ENCODE peak calls at places on chromosome 11, in ten cellular contexts. One of them, this sample, is unnamed.

GRCh38 chr11:60870733-60871377 is 3.5 kb downstream of the ZP1 start:
- DNase-seq in suprapubic skin: peak; percentile 48
- DNase-seq in breast epithelium: no peak
- DNase-seq in AG09309: no peak
- DNase-seq in CD8-positive, alpha-beta T cell: no peak
- DNase-seq in WTC11: no peak
- DNase-seq in OCI-LY7: no peak
- DNase-seq in AG09319: no peak
- DNase-seq in BE2C: no peak
- DNase-seq in H9: no peak
- DNase-seq in this sample: no peak

GRCh38 chr11:47296045-47296444 is 26.1 kb downstream of the MADD start:
- DNase-seq in suprapubic skin: no peak
- DNase-seq in breast epithelium: no peak
- DNase-seq in AG09309: no peak
- DNase-seq in CD8-positive, alpha-beta T cell: no peak
- DNase-seq in WTC11: no peak
- DNase-seq in OCI-LY7: no peak
- DNase-seq in AG09319: no peak
- DNase-seq in BE2C: no peak
- DNase-seq in H9: no peak
- DNase-seq in this sample: no peak

GRCh38 chr11:27722945-27723344 is 22.7 kb upstream of the BDNF start:
- DNase-seq in suprapubic skin: no peak
- DNase-seq in breast epithelium: no peak
- DNase-seq in AG09309: no peak
- DNase-seq in CD8-positive, alpha-beta T cell: no peak
- DNase-seq in WTC11: peak; percentile 45
- DNase-seq in OCI-LY7: no peak
- DNase-seq in AG09319: no peak
- DNase-seq in BE2C: no peak
- DNase-seq in H9: peak; percentile 68
- DNase-seq in this sample: peak; percentile 40

GRCh38 chr11:62546937-62547625 is 475 bp upstream of the AHNAK start:
- DNase-seq in suprapubic skin: no peak
- DNase-seq in breast epithelium: no peak
- DNase-seq in AG09309: no peak
- DNase-seq in CD8-positive, alpha-beta T cell: no peak
- DNase-seq in WTC11: peak; percentile 32
- DNase-seq in OCI-LY7: no peak
- DNase-seq in AG09319: no peak
- DNase-seq in BE2C: no peak
- DNase-seq in H9: no peak
- DNase-seq in this sample: no peak

GRCh38 chr11:38384568-38384967 is 1786.5 kb upstream of the RAG2 start:
- DNase-seq in suprapubic skin: no peak
- DNase-seq in breast epithelium: no peak
- DNase-seq in AG09309: no peak
- DNase-seq in CD8-positive, alpha-beta T cell: no peak
- DNase-seq in WTC11: no peak
- DNase-seq in OCI-LY7: no peak
- DNase-seq in AG09319: peak; percentile 8
- DNase-seq in BE2C: no peak
- DNase-seq in H9: no peak
- DNase-seq in this sample: no peak

GRCh38 chr11:12106501-12106900 is 3.9 kb upstream of the MICAL2 start:
- DNase-seq in suprapubic skin: no peak
- DNase-seq in breast epithelium: no peak
- DNase-seq in AG09309: no peak
- DNase-seq in CD8-positive, alpha-beta T cell: no peak
- DNase-seq in WTC11: no peak
- DNase-seq in OCI-LY7: no peak
- DNase-seq in AG09319: no peak
- DNase-seq in BE2C: no peak
- DNase-seq in H9: no peak
- DNase-seq in this sample: no peak

GRCh38 chr11:46277623-46278386 is at the start of gene CREB3L1:
- DNase-seq in suprapubic skin: no peak
- DNase-seq in breast epithelium: no peak
- DNase-seq in AG09309: no peak
- DNase-seq in CD8-positive, alpha-beta T cell: no peak
- DNase-seq in WTC11: peak; percentile 65
- DNase-seq in OCI-LY7: no peak
- DNase-seq in AG09319: no peak
- DNase-seq in BE2C: peak; percentile 32
- DNase-seq in H9: peak; percentile 69
- DNase-seq in this sample: peak; percentile 81

GRCh38 chr11:47184711-47185304 is 1.4 kb downstream of the PACSIN3 start:
- DNase-seq in suprapubic skin: no peak
- DNase-seq in breast epithelium: peak; percentile 69
- DNase-seq in AG09309: no peak
- DNase-seq in CD8-positive, alpha-beta T cell: no peak
- DNase-seq in WTC11: no peak
- DNase-seq in OCI-LY7: no peak
- DNase-seq in AG09319: no peak
- DNase-seq in BE2C: no peak
- DNase-seq in H9: no peak
- DNase-seq in this sample: no peak

GRCh38 chr11:4006946-4007680 is 87.5 kb upstream of the RRM1 start:
- DNase-seq in suprapubic skin: no peak
- DNase-seq in breast epithelium: no peak
- DNase-seq in AG09309: no peak
- DNase-seq in CD8-positive, alpha-beta T cell: no peak
- DNase-seq in WTC11: no peak
- DNase-seq in OCI-LY7: no peak
- DNase-seq in AG09319: no peak
- DNase-seq in BE2C: no peak
- DNase-seq in H9: no peak
- DNase-seq in this sample: no peak

GRCh38 chr11:103537904-103538502 is 428.8 kb downstream of the DYNC2H1 start:
- DNase-seq in suprapubic skin: no peak
- DNase-seq in breast epithelium: no peak
- DNase-seq in AG09309: no peak
- DNase-seq in CD8-positive, alpha-beta T cell: no peak
- DNase-seq in WTC11: no peak
- DNase-seq in OCI-LY7: no peak
- DNase-seq in AG09319: no peak
- DNase-seq in BE2C: peak; percentile 55
- DNase-seq in H9: no peak
- DNase-seq in this sample: no peak
- TF ChIP-seq CTCF in suprapubic skin: no peak
- TF ChIP-seq CTCF in breast epithelium: no peak
- TF ChIP-seq CTCF in AG09309: peak; percentile 64
- TF ChIP-seq CTCF in CD8-positive, alpha-beta T cell: no peak
- TF ChIP-seq CTCF in WTC11: peak; percentile 44
- TF ChIP-seq CTCF in OCI-LY7: peak; percentile 72
- TF ChIP-seq CTCF in AG09319: peak; percentile 54
- TF ChIP-seq CTCF in BE2C: peak; percentile 82
- TF ChIP-seq CTCF in H9: peak; percentile 77
- TF ChIP-seq CTCF in this sample: peak; percentile 58

DNA sequence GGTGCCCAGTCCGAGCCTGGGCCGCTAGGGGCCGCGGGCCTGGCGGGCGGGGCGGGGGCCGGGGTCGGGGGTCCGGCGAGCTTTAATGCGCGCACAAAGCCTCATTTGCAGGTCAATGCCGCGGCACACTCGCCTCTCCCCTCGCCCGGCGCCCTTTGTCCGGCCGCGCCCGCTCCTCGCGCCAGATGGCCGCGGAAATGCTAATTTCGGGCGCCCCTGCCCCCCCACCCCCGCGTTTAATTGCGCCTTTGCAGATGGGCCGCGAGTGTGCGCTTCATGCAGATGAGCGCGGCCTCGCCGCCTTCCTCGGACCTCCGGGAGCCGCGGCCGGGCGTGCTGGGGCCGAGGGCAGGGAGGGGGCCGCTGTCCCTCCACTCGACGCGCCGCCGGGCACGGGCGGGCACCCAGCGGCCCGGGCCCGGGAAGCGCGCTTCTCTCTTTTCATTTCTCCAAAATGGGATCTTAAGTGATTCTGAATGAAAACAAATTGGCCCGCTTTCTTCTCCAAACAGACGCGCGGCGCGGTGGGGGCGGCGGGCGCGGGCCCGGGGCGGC is 23.1 kb downstream of the CDKN1C start:
- DNase-seq in suprapubic skin: no peak
- DNase-seq in breast epithelium: no peak
- DNase-seq in AG09309: no peak
- DNase-seq in CD8-positive, alpha-beta T cell: no peak
- DNase-seq in WTC11: peak; percentile 77
- DNase-seq in OCI-LY7: no peak
- DNase-seq in AG09319: no peak
- DNase-seq in BE2C: no peak
- DNase-seq in H9: peak; percentile 86
- DNase-seq in this sample: peak; percentile 84
- TF ChIP-seq CTCF in suprapubic skin: no peak
- TF ChIP-seq CTCF in breast epithelium: no peak
- TF ChIP-seq CTCF in AG09309: no peak
- TF ChIP-seq CTCF in CD8-positive, alpha-beta T cell: no peak
- TF ChIP-seq CTCF in WTC11: no peak
- TF ChIP-seq CTCF in OCI-LY7: no peak
- TF ChIP-seq CTCF in AG09319: no peak
- TF ChIP-seq CTCF in BE2C: no peak
- TF ChIP-seq CTCF in H9: peak; percentile 22
- TF ChIP-seq CTCF in this sample: no peak

DNA sequence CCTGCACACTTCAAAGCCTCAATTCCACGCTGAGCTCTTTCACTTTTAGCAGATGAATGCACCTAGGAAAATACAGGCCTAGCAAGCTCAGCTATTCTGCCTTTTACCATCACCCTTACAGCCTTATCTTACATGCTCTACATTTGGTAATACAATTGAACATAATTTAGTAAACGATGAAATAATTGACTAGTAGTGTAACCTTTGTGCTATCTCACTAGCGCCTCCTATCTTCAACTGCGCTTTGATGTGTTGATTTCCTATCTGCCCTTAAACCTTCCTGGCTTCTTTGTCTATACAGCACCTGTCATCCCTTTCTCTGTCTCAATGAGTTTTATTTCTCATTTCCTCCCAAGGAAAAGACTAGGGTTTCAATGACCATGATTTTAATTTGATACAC is 149.7 kb downstream of the LRRC4C start:
- DNase-seq in suprapubic skin: no peak
- DNase-seq in breast epithelium: no peak
- DNase-seq in AG09309: no peak
- DNase-seq in CD8-positive, alpha-beta T cell: no peak
- DNase-seq in WTC11: peak; percentile 12
- DNase-seq in OCI-LY7: peak; percentile 29
- DNase-seq in AG09319: no peak
- DNase-seq in BE2C: no peak
- DNase-seq in H9: no peak
- DNase-seq in this sample: no peak
- TF ChIP-seq CTCF in suprapubic skin: no peak
- TF ChIP-seq CTCF in breast epithelium: no peak
- TF ChIP-seq CTCF in AG09309: no peak
- TF ChIP-seq CTCF in CD8-positive, alpha-beta T cell: no peak
- TF ChIP-seq CTCF in WTC11: peak; percentile 42
- TF ChIP-seq CTCF in OCI-LY7: peak; percentile 75
- TF ChIP-seq CTCF in AG09319: no peak
- TF ChIP-seq CTCF in BE2C: no peak
- TF ChIP-seq CTCF in H9: peak; percentile 71
- TF ChIP-seq CTCF in this sample: no peak

GRCh38 chr11:77198440-77198849 is 70.4 kb downstream of the MYO7A start:
- DNase-seq in suprapubic skin: peak; percentile 59
- DNase-seq in breast epithelium: peak; percentile 48
- DNase-seq in AG09309: no peak
- DNase-seq in CD8-positive, alpha-beta T cell: no peak
- DNase-seq in WTC11: peak; percentile 82
- DNase-seq in OCI-LY7: peak; percentile 37
- DNase-seq in AG09319: no peak
- DNase-seq in BE2C: peak; percentile 61
- DNase-seq in H9: peak; percentile 84
- DNase-seq in this sample: peak; percentile 55
- TF ChIP-seq CTCF in suprapubic skin: no peak
- TF ChIP-seq CTCF in breast epithelium: no peak
- TF ChIP-seq CTCF in AG09309: peak; percentile 37
- TF ChIP-seq CTCF in CD8-positive, alpha-beta T cell: no peak
- TF ChIP-seq CTCF in WTC11: peak; percentile 39
- TF ChIP-seq CTCF in OCI-LY7: peak; percentile 67
- TF ChIP-seq CTCF in AG09319: peak; percentile 12
- TF ChIP-seq CTCF in BE2C: peak; percentile 59
- TF ChIP-seq CTCF in H9: peak; percentile 79
- TF ChIP-seq CTCF in this sample: peak; percentile 24

GRCh38 chr11:111229604-111230003 is 15.9 kb upstream of the POU2AF2 start:
- DNase-seq in suprapubic skin: no peak
- DNase-seq in breast epithelium: no peak
- DNase-seq in AG09309: no peak
- DNase-seq in CD8-positive, alpha-beta T cell: no peak
- DNase-seq in WTC11: no peak
- DNase-seq in OCI-LY7: no peak
- DNase-seq in AG09319: no peak
- DNase-seq in BE2C: no peak
- DNase-seq in H9: no peak
- DNase-seq in this sample: no peak
- TF ChIP-seq CTCF in suprapubic skin: no peak
- TF ChIP-seq CTCF in breast epithelium: no peak
- TF ChIP-seq CTCF in AG09309: no peak
- TF ChIP-seq CTCF in CD8-positive, alpha-beta T cell: no peak
- TF ChIP-seq CTCF in WTC11: no peak
- TF ChIP-seq CTCF in OCI-LY7: no peak
- TF ChIP-seq CTCF in AG09319: no peak
- TF ChIP-seq CTCF in BE2C: no peak
- TF ChIP-seq CTCF in H9: no peak
- TF ChIP-seq CTCF in this sample: no peak

GRCh38 chr11:110431212-110432073 is 1.7 kb downstream of the FDX1 start:
- DNase-seq in suprapubic skin: no peak
- DNase-seq in breast epithelium: no peak
- DNase-seq in AG09309: no peak
- DNase-seq in CD8-positive, alpha-beta T cell: no peak
- DNase-seq in WTC11: no peak
- DNase-seq in OCI-LY7: peak; percentile 48
- DNase-seq in AG09319: no peak
- DNase-seq in BE2C: no peak
- DNase-seq in H9: no peak
- DNase-seq in this sample: no peak

GRCh38 chr11:110428956-110429613 is 663 bp upstream of the FDX1 start:
- DNase-seq in suprapubic skin: no peak
- DNase-seq in breast epithelium: no peak
- DNase-seq in AG09309: no peak
- DNase-seq in CD8-positive, alpha-beta T cell: peak; percentile 12
- DNase-seq in WTC11: no peak
- DNase-seq in OCI-LY7: peak; percentile 41
- DNase-seq in AG09319: no peak
- DNase-seq in BE2C: no peak
- DNase-seq in H9: no peak
- DNase-seq in this sample: no peak

GRCh38 chr11:110432713-110433392 is 3.1 kb downstream of the FDX1 start:
- DNase-seq in suprapubic skin: no peak
- DNase-seq in breast epithelium: no peak
- DNase-seq in AG09309: no peak
- DNase-seq in CD8-positive, alpha-beta T cell: no peak
- DNase-seq in WTC11: no peak
- DNase-seq in OCI-LY7: no peak
- DNase-seq in AG09319: no peak
- DNase-seq in BE2C: no peak
- DNase-seq in H9: no peak
- DNase-seq in this sample: no peak

GRCh38 chr11:110429614-110430266 is at the start of gene FDX1:
- DNase-seq in suprapubic skin: peak; percentile 88
- DNase-seq in breast epithelium: peak; percentile 69
- DNase-seq in AG09309: no peak
- DNase-seq in CD8-positive, alpha-beta T cell: peak; percentile 82
- DNase-seq in WTC11: peak; percentile 88
- DNase-seq in OCI-LY7: peak; percentile 94
- DNase-seq in AG09319: peak; percentile 53
- DNase-seq in BE2C: peak; percentile 94
- DNase-seq in H9: peak; percentile 91
- DNase-seq in this sample: peak; percentile 95

GRCh38 chr11:110430267-110431211 is 791 bp downstream of the FDX1 start:
- DNase-seq in suprapubic skin: no peak
- DNase-seq in breast epithelium: no peak
- DNase-seq in AG09309: no peak
- DNase-seq in CD8-positive, alpha-beta T cell: peak; percentile 49
- DNase-seq in WTC11: no peak
- DNase-seq in OCI-LY7: peak; percentile 45
- DNase-seq in AG09319: no peak
- DNase-seq in BE2C: no peak
- DNase-seq in H9: no peak
- DNase-seq in this sample: no peak
- TF ChIP-seq CTCF in suprapubic skin: no peak
- TF ChIP-seq CTCF in breast epithelium: no peak
- TF ChIP-seq CTCF in AG09309: no peak
- TF ChIP-seq CTCF in CD8-positive, alpha-beta T cell: no peak
- TF ChIP-seq CTCF in WTC11: no peak
- TF ChIP-seq CTCF in OCI-LY7: peak; percentile 35
- TF ChIP-seq CTCF in AG09319: no peak
- TF ChIP-seq CTCF in BE2C: peak; percentile 0
- TF ChIP-seq CTCF in H9: peak; percentile 3
- TF ChIP-seq CTCF in this sample: peak; percentile 26

This sample was measured in glutamatergic neuron.